ENCODE peak calls at places on chromosomes 11 and 22, in eight cellular contexts. One of them, this sample, is unnamed.

GRCh38 chr11:10225553-10225952 is 68.5 kb downstream of the SBF2 start:
- DNase-seq in ovary: no peak
- DNase-seq in transverse colon: no peak
- DNase-seq in K562: no peak
- DNase-seq in SK-N-SH: no peak
- DNase-seq in stomach: no peak
- DNase-seq in H1: no peak
- DNase-seq in sigmoid colon: no peak
- DNase-seq in this sample: no peak

GRCh38 chr11:63521896-63522295 is 14.7 kb upstream of the PLAAT4 start:
- DNase-seq in SK-N-SH: no peak
- DNase-seq in ovary: no peak
- DNase-seq in transverse colon: no peak
- DNase-seq in stomach: no peak
- DNase-seq in H1: no peak
- DNase-seq in K562: no peak
- DNase-seq in sigmoid colon: no peak
- DNase-seq in this sample: no peak

GRCh38 chr11:12810497-12810896 is 136.3 kb downstream of the TEAD1 start:
- DNase-seq in H1: no peak
- DNase-seq in SK-N-SH: no peak
- DNase-seq in ovary: no peak
- DNase-seq in sigmoid colon: no peak
- DNase-seq in transverse colon: no peak
- DNase-seq in stomach: no peak
- DNase-seq in K562: peak; percentile 38
- DNase-seq in this sample: no peak

GRCh38 chr11:19951558-19952083 is 208.7 kb downstream of the DBX1 start:
- DNase-seq in stomach: no peak
- DNase-seq in sigmoid colon: no peak
- DNase-seq in H1: no peak
- DNase-seq in ovary: no peak
- DNase-seq in SK-N-SH: peak; percentile 42
- DNase-seq in transverse colon: no peak
- DNase-seq in K562: peak; percentile 60
- DNase-seq in this sample: peak; percentile 64

GRCh38 chr11:79371152-79371551 is 69.7 kb downstream of the TENM4 start:
- DNase-seq in stomach: no peak
- DNase-seq in SK-N-SH: no peak
- DNase-seq in ovary: no peak
- DNase-seq in H1: no peak
- DNase-seq in transverse colon: no peak
- DNase-seq in K562: no peak
- DNase-seq in sigmoid colon: no peak
- DNase-seq in this sample: no peak

GRCh38 chr11:125772834-125773505 is 5.7 kb downstream of the PATE2 start:
- DNase-seq in H1: no peak
- DNase-seq in stomach: no peak
- DNase-seq in K562: no peak
- DNase-seq in SK-N-SH: no peak
- DNase-seq in sigmoid colon: no peak
- DNase-seq in ovary: no peak
- DNase-seq in transverse colon: no peak
- DNase-seq in this sample: no peak

GRCh38 chr22:49628351-49629023 is 199.2 kb downstream of the BRD1 start:
- DNase-seq in sigmoid colon: peak; percentile 56
- DNase-seq in ovary: no peak
- DNase-seq in transverse colon: no peak
- DNase-seq in SK-N-SH: no peak
- DNase-seq in K562: no peak
- DNase-seq in H1: no peak
- DNase-seq in stomach: no peak
- DNase-seq in this sample: no peak

GRCh38 chr22:47175151-47175760 is 412.8 kb downstream of the TBC1D22A start:
- DNase-seq in stomach: no peak
- DNase-seq in H1: no peak
- DNase-seq in transverse colon: peak; percentile 21
- DNase-seq in sigmoid colon: peak; percentile 81
- DNase-seq in SK-N-SH: no peak
- DNase-seq in ovary: peak; percentile 69
- DNase-seq in K562: no peak
- DNase-seq in this sample: no peak

GRCh38 chr11:78414321-78415051 is 3.1 kb downstream of the GAB2 start:
- DNase-seq in H1: no peak
- DNase-seq in SK-N-SH: peak; percentile 30
- DNase-seq in sigmoid colon: no peak
- DNase-seq in stomach: no peak
- DNase-seq in ovary: no peak
- DNase-seq in K562: no peak
- DNase-seq in transverse colon: no peak
- DNase-seq in this sample: peak; percentile 44

GRCh38 chr11:65357856-65358356 is 3.4 kb downstream of the TIGD3 start:
- DNase-seq in K562: peak; percentile 66
- DNase-seq in SK-N-SH: no peak
- DNase-seq in transverse colon: no peak
- DNase-seq in sigmoid colon: no peak
- DNase-seq in H1: no peak
- DNase-seq in ovary: no peak
- DNase-seq in stomach: no peak
- DNase-seq in this sample: no peak

GRCh38 chr11:30414283-30414682 is 91.4 kb downstream of the ARL14EP start:
- DNase-seq in sigmoid colon: no peak
- DNase-seq in SK-N-SH: no peak
- DNase-seq in stomach: no peak
- DNase-seq in transverse colon: no peak
- DNase-seq in ovary: no peak
- DNase-seq in H1: no peak
- DNase-seq in K562: no peak
- DNase-seq in this sample: no peak

GRCh38 chr11:47332303-47332711 is 20.2 kb downstream of the MYBPC3 start:
- DNase-seq in H1: no peak
- DNase-seq in ovary: no peak
- DNase-seq in SK-N-SH: peak; percentile 27
- DNase-seq in stomach: no peak
- DNase-seq in transverse colon: no peak
- DNase-seq in sigmoid colon: no peak
- DNase-seq in K562: no peak
- DNase-seq in this sample: no peak

GRCh38 chr11:15783619-15784018 is 572.7 kb downstream of the SOX6 start:
- DNase-seq in ovary: no peak
- DNase-seq in stomach: no peak
- DNase-seq in sigmoid colon: no peak
- DNase-seq in K562: no peak
- DNase-seq in H1: no peak
- DNase-seq in transverse colon: no peak
- DNase-seq in SK-N-SH: no peak
- DNase-seq in this sample: no peak

DNA sequence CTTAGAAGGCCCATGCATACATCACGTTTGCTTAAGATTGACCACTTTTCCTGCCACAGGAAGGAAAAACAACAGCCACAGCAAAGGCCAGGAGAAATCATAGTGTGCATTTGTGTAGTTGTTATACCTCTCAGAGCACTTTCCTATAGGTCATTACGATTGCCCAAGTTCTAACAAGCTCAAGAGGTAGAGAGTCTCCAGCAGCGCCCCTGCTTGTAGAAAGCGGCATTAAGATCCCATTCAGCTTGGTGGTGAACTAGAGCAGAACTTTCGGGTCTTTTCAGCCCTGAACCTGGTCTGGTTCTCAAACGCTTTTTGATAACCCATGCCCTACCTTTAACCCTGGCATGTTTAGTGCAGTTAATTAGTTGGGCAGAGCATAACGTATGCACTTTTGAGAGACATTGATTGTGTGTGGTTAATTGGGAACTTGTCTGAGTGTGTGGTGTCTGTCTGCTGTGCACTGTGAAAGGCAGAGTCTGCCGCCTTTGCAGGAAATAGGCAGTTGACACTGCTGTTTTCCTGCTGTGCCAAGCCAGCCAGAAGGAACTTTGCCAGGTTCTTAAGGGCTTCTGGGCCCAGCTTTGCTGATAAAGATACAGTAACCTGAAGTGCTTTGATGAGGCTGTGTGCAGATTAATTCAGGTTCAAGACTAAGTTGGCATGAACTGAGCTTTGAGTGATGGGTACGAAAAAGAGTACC is 109.9 kb upstream of the CLMP start:
- DNase-seq in sigmoid colon: no peak
- DNase-seq in K562: no peak
- DNase-seq in SK-N-SH: no peak
- DNase-seq in ovary: no peak
- DNase-seq in transverse colon: no peak
- DNase-seq in stomach: no peak
- DNase-seq in H1: no peak
- DNase-seq in this sample: no peak
- TF ChIP-seq EP300 in sigmoid colon: no peak
- TF ChIP-seq EP300 in K562: no peak
- TF ChIP-seq EP300 in SK-N-SH: no peak
- TF ChIP-seq EP300 in ovary: no peak
- TF ChIP-seq EP300 in transverse colon: no peak
- TF ChIP-seq EP300 in stomach: no peak
- TF ChIP-seq EP300 in H1: no peak
- TF ChIP-seq EP300 in this sample: no peak

GRCh38 chr22:37715760-37716159 is 18.9 kb downstream of the TRIOBP start:
- DNase-seq in transverse colon: no peak
- DNase-seq in ovary: no peak
- DNase-seq in stomach: no peak
- DNase-seq in sigmoid colon: no peak
- DNase-seq in SK-N-SH: peak; percentile 54
- DNase-seq in H1: no peak
- DNase-seq in K562: peak; percentile 26
- DNase-seq in this sample: no peak
- TF ChIP-seq EP300 in transverse colon: no peak
- TF ChIP-seq EP300 in ovary: no peak
- TF ChIP-seq EP300 in stomach: no peak
- TF ChIP-seq EP300 in sigmoid colon: no peak
- TF ChIP-seq EP300 in SK-N-SH: no peak
- TF ChIP-seq EP300 in H1: no peak
- TF ChIP-seq EP300 in K562: no peak
- TF ChIP-seq EP300 in this sample: no peak

DNA sequence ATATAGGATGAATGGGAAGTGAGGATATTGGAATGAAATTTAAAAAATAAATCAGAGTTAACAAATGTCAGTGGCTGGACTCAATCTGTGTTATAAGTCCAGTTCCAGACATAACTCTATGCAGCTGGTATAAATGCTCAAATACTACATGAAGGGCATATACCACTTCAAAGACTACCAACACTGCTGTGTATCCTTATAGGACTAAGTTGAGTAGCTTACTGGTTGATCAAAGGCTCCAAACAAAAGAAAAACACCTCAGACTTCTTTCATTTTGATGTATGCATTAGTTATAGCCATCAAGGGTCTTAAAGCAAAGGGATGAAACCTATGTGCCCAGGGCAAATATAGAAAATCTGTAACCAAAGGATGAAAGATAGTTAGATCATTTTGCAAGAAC is 86.2 kb downstream of the PAK1 start:
- DNase-seq in stomach: no peak
- DNase-seq in H1: no peak
- DNase-seq in sigmoid colon: no peak
- DNase-seq in ovary: no peak
- DNase-seq in K562: no peak
- DNase-seq in transverse colon: no peak
- DNase-seq in SK-N-SH: no peak
- DNase-seq in this sample: no peak
- TF ChIP-seq EP300 in stomach: no peak
- TF ChIP-seq EP300 in H1: no peak
- TF ChIP-seq EP300 in sigmoid colon: no peak
- TF ChIP-seq EP300 in ovary: no peak
- TF ChIP-seq EP300 in K562: no peak
- TF ChIP-seq EP300 in transverse colon: no peak
- TF ChIP-seq EP300 in SK-N-SH: no peak
- TF ChIP-seq EP300 in this sample: no peak

GRCh38 chr11:3604169-3604568 is 37.6 kb downstream of the ART5 start:
- DNase-seq in SK-N-SH: no peak
- DNase-seq in stomach: no peak
- DNase-seq in ovary: no peak
- DNase-seq in K562: no peak
- DNase-seq in transverse colon: no peak
- DNase-seq in sigmoid colon: no peak
- DNase-seq in H1: no peak
- DNase-seq in this sample: no peak
- TF ChIP-seq EP300 in SK-N-SH: no peak
- TF ChIP-seq EP300 in stomach: no peak
- TF ChIP-seq EP300 in ovary: no peak
- TF ChIP-seq EP300 in K562: peak; percentile 21
- TF ChIP-seq EP300 in transverse colon: no peak
- TF ChIP-seq EP300 in sigmoid colon: no peak
- TF ChIP-seq EP300 in H1: no peak
- TF ChIP-seq EP300 in this sample: no peak

GRCh38 chr11:93198221-93198650 is 445 bp upstream of the SLC36A4 start:
- DNase-seq in transverse colon: no peak
- DNase-seq in H1: no peak
- DNase-seq in sigmoid colon: no peak
- DNase-seq in stomach: no peak
- DNase-seq in SK-N-SH: no peak
- DNase-seq in K562: no peak
- DNase-seq in ovary: no peak
- DNase-seq in this sample: no peak
- TF ChIP-seq EP300 in transverse colon: no peak
- TF ChIP-seq EP300 in H1: no peak
- TF ChIP-seq EP300 in sigmoid colon: no peak
- TF ChIP-seq EP300 in stomach: no peak
- TF ChIP-seq EP300 in SK-N-SH: no peak
- TF ChIP-seq EP300 in K562: no peak
- TF ChIP-seq EP300 in ovary: no peak
- TF ChIP-seq EP300 in this sample: no peak

GRCh38 chr11:2792376-2793250 is 92.8 kb upstream of the KCNQ1OT1 start:
- DNase-seq in transverse colon: peak; percentile 7
- DNase-seq in K562: no peak
- DNase-seq in H1: peak; percentile 51
- DNase-seq in SK-N-SH: no peak
- DNase-seq in stomach: peak; percentile 25
- DNase-seq in sigmoid colon: peak; percentile 60
- DNase-seq in ovary: peak; percentile 21
- DNase-seq in this sample: no peak

GRCh38 chr11:2789791-2790580 is 90.2 kb upstream of the KCNQ1OT1 start:
- DNase-seq in transverse colon: peak; percentile 4
- DNase-seq in SK-N-SH: no peak
- DNase-seq in H1: no peak
- DNase-seq in ovary: peak; percentile 16
- DNase-seq in sigmoid colon: peak; percentile 55
- DNase-seq in stomach: peak; percentile 23
- DNase-seq in K562: no peak
- DNase-seq in this sample: no peak

GRCh38 chr11:2790581-2790925 is 90.8 kb upstream of the KCNQ1OT1 start:
- DNase-seq in SK-N-SH: no peak
- DNase-seq in sigmoid colon: peak; percentile 44
- DNase-seq in ovary: peak; percentile 15
- DNase-seq in H1: peak; percentile 39
- DNase-seq in transverse colon: peak; percentile 6
- DNase-seq in stomach: peak; percentile 19
- DNase-seq in K562: no peak
- DNase-seq in this sample: no peak

GRCh38 chr11:2791521-2792375 is 92.0 kb upstream of the KCNQ1OT1 start:
- DNase-seq in sigmoid colon: peak; percentile 62
- DNase-seq in H1: peak; percentile 53
- DNase-seq in SK-N-SH: no peak
- DNase-seq in K562: no peak
- DNase-seq in stomach: peak; percentile 61
- DNase-seq in transverse colon: peak; percentile 14
- DNase-seq in ovary: peak; percentile 40
- DNase-seq in this sample: no peak

GRCh38 chr11:2791139-2791520 is 91.3 kb upstream of the KCNQ1OT1 start:
- DNase-seq in H1: peak; percentile 48
- DNase-seq in stomach: peak; percentile 45
- DNase-seq in sigmoid colon: peak; percentile 52
- DNase-seq in K562: no peak
- DNase-seq in ovary: peak; percentile 24
- DNase-seq in transverse colon: peak; percentile 7
- DNase-seq in SK-N-SH: no peak
- DNase-seq in this sample: no peak
- TF ChIP-seq EP300 in H1: no peak
- TF ChIP-seq EP300 in stomach: no peak
- TF ChIP-seq EP300 in sigmoid colon: no peak
- TF ChIP-seq EP300 in K562: no peak
- TF ChIP-seq EP300 in ovary: no peak
- TF ChIP-seq EP300 in transverse colon: no peak
- TF ChIP-seq EP300 in SK-N-SH: no peak
- TF ChIP-seq EP300 in this sample: no peak

This sample was measured in A549.